ENCODE peak calls at places on chromosomes 6 and 20, in five cellular contexts. A is H1, O is GM12878, K is HepG2, Y is SK-N-SH. Z is an unnamed sample.

GRCh38 chr20:37319120-37319717 is 26.7 kb upstream of the SRC start:
- DNase-seq in A (no peak), O (no peak), K (no peak), Y (peak), Z (no peak)

GRCh38 chr6:29974901-29975560 is 32.7 kb downstream of the HLA-A start:
- DNase-seq in A (no peak), O (no peak), K (no peak), Y (no peak), Z (no peak)

GRCh38 chr6:168061269-168062210 is 17.5 kb downstream of the FRMD1 start:
- DNase-seq in A (no peak), O (no peak), K (no peak), Y (no peak), Z (no peak)

GRCh38 chr20:50085481-50086365 is 27.2 kb downstream of the UBE2V1 start:
- DNase-seq in A (no peak), O (no peak), K (peak), Y (peak), Z (peak)

GRCh38 chr6:32189082-32189741 is 790 bp downstream of the PBX2 start:
- DNase-seq in A (no peak), O (no peak), K (no peak), Y (no peak), Z (no peak)

GRCh38 chr6:74000582-74000981 is 304.6 kb downstream of the CD109 start:
- DNase-seq in A (no peak), O (no peak), K (no peak), Y (no peak), Z (no peak)

GRCh38 chr6:35547666-35548065 is 35.0 kb upstream of the TULP1 start:
- DNase-seq in A (no peak), O (no peak), K (no peak), Y (no peak), Z (no peak)

GRCh38 chr20:49279677-49280462 is 2.0 kb upstream of the ZNFX1 start:
- DNase-seq in A (no peak), O (no peak), K (no peak), Y (no peak), Z (no peak)

GRCh38 chr6:130927305-130927704 is 100.1 kb downstream of the SMLR1 start:
- DNase-seq in A (no peak), O (no peak), K (peak), Y (no peak), Z (no peak)

GRCh38 chr20:45289942-45290676 is 16.5 kb upstream of the RBPJL start:
- DNase-seq in A (no peak), O (no peak), K (no peak), Y (no peak), Z (no peak)

GRCh38 chr20:39897058-39897457 is 792.0 kb downstream of the MAFB start:
- DNase-seq in A (no peak), O (no peak), K (no peak), Y (no peak), Z (no peak)

GRCh38 chr6:108588586-108588985 is 27.9 kb downstream of the FOXO3 start:
- DNase-seq in A (no peak), O (no peak), K (no peak), Y (no peak), Z (no peak)

GRCh38 chr20:19504251-19504650 is 253.8 kb upstream of the RIN2 start:
- DNase-seq in A (no peak), O (no peak), K (no peak), Y (no peak), Z (no peak)

GRCh38 chr6:116672306-116672705 is 3.7 kb upstream of the ZUP1 start:
- DNase-seq in A (no peak), O (no peak), K (no peak), Y (no peak), Z (no peak)

GRCh38 chr6:44456070-44456965 is 68.8 kb downstream of the CDC5L start:
- DNase-seq in A (no peak), O (no peak), K (peak), Y (peak), Z (peak)

GRCh38 chr6:161941565-161941964 is 667.7 kb upstream of the AGPAT4 start:
- DNase-seq in A (no peak), O (no peak), K (no peak), Y (no peak), Z (no peak)

GRCh38 chr6:44715925-44716324 is 328.4 kb downstream of the CDC5L start:
- DNase-seq in A (no peak), O (no peak), K (no peak), Y (no peak), Z (no peak)

GRCh38 chr6:24910850-24911712 is 24.7 kb downstream of the RIPOR2 start:
- DNase-seq in A (no peak), O (no peak), K (no peak), Y (peak), Z (peak)

GRCh38 chr6:7518853-7519252 is 22.6 kb upstream of the DSP start:
- DNase-seq in A (no peak), O (no peak), K (no peak), Y (no peak), Z (no peak)

GRCh38 chr6:73452107-73452461 is at the start of gene CGAS:
- DNase-seq in A (peak), O (no peak), K (no peak), Y (no peak), Z (peak)

GRCh38 chr20:5808901-5809300 is 58.7 kb downstream of the SHLD1 start:
- DNase-seq in A (no peak), O (no peak), K (no peak), Y (no peak), Z (no peak)

GRCh38 chr6:73180718-73181619 is 44.3 kb downstream of the KHDC1L start:
- DNase-seq in A (no peak), O (peak), K (peak), Y (peak), Z (no peak)

GRCh38 chr6:66851930-66852329 is 1144.9 kb upstream of the EYS start:
- DNase-seq in A (no peak), O (no peak), K (no peak), Y (no peak), Z (no peak)

GRCh38 chr6:79821859-79822258 is 125.5 kb downstream of the ELOVL4 start:
- DNase-seq in A (no peak), O (no peak), K (no peak), Y (no peak), Z (no peak)

GRCh38 chr6:140956567-140957306 is 1176.0 kb upstream of the GJE1 start:
- DNase-seq in A (no peak), O (no peak), K (no peak), Y (no peak), Z (no peak)

GRCh38 chr20:35796556-35796955 is 24.7 kb downstream of the PHF20 start:
- DNase-seq in A (no peak), O (no peak), K (no peak), Y (no peak), Z (no peak)

DNA sequence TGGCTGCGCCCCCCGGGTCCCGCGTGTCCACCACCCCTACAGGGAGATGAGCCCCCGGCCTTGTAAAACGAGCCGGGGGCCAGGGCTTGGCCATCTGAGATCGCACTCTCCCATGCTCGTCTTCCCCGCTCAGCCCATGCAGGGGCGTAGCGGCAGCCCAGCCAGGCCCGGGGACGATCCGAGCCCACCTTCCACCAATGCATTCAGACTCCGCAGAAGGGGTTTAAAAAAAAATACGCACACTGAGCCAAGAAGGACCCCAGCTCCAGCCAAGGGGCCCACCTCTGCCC is 350 bp downstream of the GSTA4 start:
- DNase-seq in A (no peak), O (no peak), K (no peak), Y (peak), Z (peak)
- TF ChIP-seq TAF1 in A (no peak), O (no peak), K (no peak), Y (no peak), Z (no peak)

GRCh38 chr6:16355699-16356481 is 117.5 kb downstream of the GMPR start:
- DNase-seq in A (no peak), O (no peak), K (no peak), Y (no peak), Z (no peak)
- TF ChIP-seq TAF1 in A (no peak), O (no peak), K (no peak), Y (no peak), Z (no peak)

GRCh38 chr20:58131111-58131510 is 97.3 kb downstream of the ANKRD60 start:
- DNase-seq in A (no peak), O (no peak), K (no peak), Y (no peak), Z (no peak)
- TF ChIP-seq TAF1 in A (no peak), O (no peak), K (no peak), Y (no peak), Z (no peak)

DNA sequence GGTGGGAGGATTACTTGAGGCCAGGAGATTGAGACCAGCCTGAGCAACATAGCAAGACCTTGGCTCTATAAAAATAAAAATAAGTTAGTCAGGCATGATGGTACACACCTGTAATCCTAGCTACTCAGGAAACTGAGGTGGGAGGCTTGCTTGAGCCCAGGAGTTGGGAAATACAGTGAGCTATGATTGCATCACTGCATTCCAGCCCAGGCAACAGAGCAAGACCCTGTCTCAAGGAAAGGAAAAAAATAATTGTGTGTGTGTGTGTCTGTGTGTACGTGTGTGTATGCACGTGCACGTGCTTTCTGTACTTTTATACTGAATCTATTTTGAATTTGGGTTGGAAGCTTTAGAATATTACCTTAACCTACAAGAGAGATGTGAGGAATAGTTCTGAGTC is 58.9 kb downstream of the KIZ start:
- DNase-seq in A (no peak), O (no peak), K (peak), Y (no peak), Z (no peak)
- TF ChIP-seq TAF1 in A (no peak), O (no peak), K (no peak), Y (no peak), Z (no peak)

GRCh38 chr6:169795196-169795595 is 43.8 kb downstream of the ERMARD start:
- DNase-seq in A (no peak), O (no peak), K (no peak), Y (no peak), Z (no peak)
- TF ChIP-seq TAF1 in A (no peak), O (no peak), K (no peak), Y (no peak), Z (no peak)

DNA sequence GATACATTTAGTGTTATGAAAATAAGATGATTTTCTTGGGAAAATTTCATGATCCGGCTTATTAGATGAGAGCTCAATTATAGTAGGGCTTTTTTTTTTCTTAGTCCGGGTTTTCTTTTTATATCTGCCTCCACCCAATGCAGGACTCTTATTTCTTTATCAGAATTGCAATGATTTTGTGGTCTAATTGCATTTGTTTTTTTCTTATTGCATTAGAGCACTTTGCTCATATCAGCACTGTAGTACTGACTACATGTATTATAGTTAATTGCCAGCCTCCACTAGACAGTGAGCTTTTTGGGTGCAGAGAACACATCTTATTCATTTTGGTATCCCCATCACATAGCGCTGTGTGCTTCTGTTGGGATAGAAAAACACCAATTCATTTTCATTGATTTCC is 50.0 kb downstream of the FBXO5 start:
- DNase-seq in A (no peak), O (no peak), K (no peak), Y (peak), Z (no peak)
- TF ChIP-seq TAF1 in A (no peak), O (no peak), K (no peak), Y (no peak), Z (no peak)

Z was measured in GM12891.